ENCODE peak calls at places on chromosomes 13 and 19, in nine cellular contexts. H is neural progenitor cell, B is PC-3, Y is left ventricle myocardium inferior, K is cardiac muscle cell, W is A673, V is colonic mucosa, M is fibroblast of lung, P is AG04450. Z is an unnamed sample.
A peak's percentile ranks its signal among the peaks of the same experiment; 100 is the strongest.

GRCh38 chr19:47832723-47833122 is 11.0 kb downstream of the CRX start:
- DNase-seq in B (no peak), H (no peak), Y (no peak), M (no peak), P (no peak), V (no peak), W (no peak), K (no peak), Z (no peak)

GRCh38 chr19:50537769-50538230 is 24.1 kb upstream of the ASPDH start:
- DNase-seq in P (peak; percentile 33), M (peak; percentile 62), Y (peak; percentile 79), K (peak; percentile 90), V (peak; percentile 81), W (peak; percentile 90), H (peak; percentile 94), B (peak; percentile 90), Z (peak; percentile 91)

GRCh38 chr19:54525636-54526035 is 23.0 kb downstream of the LAIR2 start:
- DNase-seq in B (no peak), P (no peak), V (no peak), H (no peak), M (no peak), W (no peak), K (no peak), Y (no peak), Z (no peak)

GRCh38 chr19:49086296-49086695 is 1.0 kb downstream of the SNRNP70 start:
- DNase-seq in K (no peak), Y (no peak), M (no peak), B (no peak), W (no peak), P (no peak), H (no peak), V (no peak), Z (no peak)

GRCh38 chr13:99382428-99383133 is 75.4 kb upstream of the GPR183 start:
- DNase-seq in K (no peak), V (peak; percentile 45), B (no peak), M (no peak), W (no peak), Y (no peak), P (no peak), H (no peak), Z (no peak)

GRCh38 chr13:25421602-25422001 is 49.8 kb downstream of the ATP8A2 start:
- DNase-seq in K (no peak), M (no peak), V (no peak), P (no peak), Y (no peak), B (no peak), H (no peak), W (no peak), Z (no peak)

GRCh38 chr19:30236006-30236405 is 136.2 kb upstream of the ZNF536 start:
- DNase-seq in W (no peak), M (no peak), V (no peak), B (no peak), P (no peak), Y (no peak), K (no peak), H (peak; percentile 74), Z (no peak)

GRCh38 chr19:8355631-8356402 is 8.1 kb upstream of the ANGPTL4 start:
- DNase-seq in B (peak; percentile 97), Y (no peak), V (no peak), M (peak; percentile 98), K (peak; percentile 97), P (no peak), W (no peak), H (no peak), Z (peak; percentile 53)

GRCh38 chr13:30165071-30165470 is 142.3 kb downstream of the KATNAL1 start:
- DNase-seq in K (no peak), H (no peak), P (no peak), M (no peak), Y (no peak), W (no peak), V (no peak), B (no peak), Z (no peak)

GRCh38 chr19:7099597-7099921 is 30.1 kb downstream of the ZNF557 start:
- DNase-seq in M (no peak), B (peak; percentile 80), W (no peak), K (no peak), P (no peak), Y (no peak), H (no peak), V (no peak), Z (no peak)

GRCh38 chr13:101230271-101230890 is 185.9 kb downstream of the NALCN start:
- DNase-seq in B (no peak), P (no peak), Y (no peak), H (no peak), V (no peak), M (no peak), W (no peak), K (no peak), Z (no peak)

GRCh38 chr19:2149980-2150793 is 1.2 kb downstream of the AP3D1 start:
- DNase-seq in B (peak; percentile 11), Y (no peak), H (peak; percentile 42), K (peak; percentile 33), P (no peak), M (peak; percentile 35), V (peak; percentile 57), W (no peak), Z (no peak)

GRCh38 chr13:47800593-47800992 is 200.5 kb downstream of the SUCLA2 start:
- DNase-seq in W (no peak), V (no peak), M (no peak), K (no peak), B (no peak), P (no peak), H (no peak), Y (no peak), Z (no peak)

GRCh38 chr19:46513461-46514236 is 18.0 kb upstream of the PNMA8B start:
- DNase-seq in B (peak; percentile 68), K (peak; percentile 88), H (peak; percentile 93), W (peak; percentile 86), V (peak; percentile 78), M (peak; percentile 52), Y (peak; percentile 78), P (no peak), Z (peak; percentile 91)

GRCh38 chr19:48391100-48392005 is at the start of gene KDELR1:
- DNase-seq in M (peak; percentile 56), K (peak; percentile 78), B (peak; percentile 64), V (peak; percentile 82), Y (peak; percentile 75), H (peak; percentile 84), P (no peak), W (peak; percentile 79), Z (peak; percentile 93)

GRCh38 chr13:102286326-102286725 is 115.5 kb downstream of the FGF14 start:
- DNase-seq in M (peak; percentile 93), W (no peak), K (peak; percentile 68), B (peak; percentile 52), V (no peak), H (no peak), Y (no peak), P (peak; percentile 74), Z (peak; percentile 15)

GRCh38 chr19:57099199-57099661 is 20.6 kb upstream of the USP29 start:
- DNase-seq in Y (peak; percentile 72), P (no peak), B (peak; percentile 71), H (peak; percentile 55), W (peak; percentile 77), M (peak; percentile 34), V (peak; percentile 55), K (peak; percentile 70), Z (peak; percentile 10)

GRCh38 chr19:48964205-48965032 is 690 bp upstream of the FTL start:
- DNase-seq in M (peak; percentile 43), K (peak; percentile 70), H (peak; percentile 31), B (no peak), V (peak; percentile 59), Y (peak; percentile 30), P (no peak), W (peak; percentile 49), Z (peak; percentile 82)

GRCh38 chr13:42994878-42995277 is 2.8 kb upstream of the EPSTI1 start:
- DNase-seq in V (no peak), Y (no peak), M (no peak), H (no peak), B (no peak), K (no peak), W (no peak), P (no peak), Z (no peak)

GRCh38 chr13:71051573-71051972 is 815.4 kb downstream of the DACH1 start:
- DNase-seq in B (no peak), H (no peak), M (no peak), W (no peak), K (no peak), Y (no peak), P (no peak), V (no peak), Z (no peak)

GRCh38 chr19:14072535-14073231 is at the start of gene MISP3:
- DNase-seq in B (peak; percentile 68), K (no peak), V (peak; percentile 91), W (peak; percentile 54), Y (peak; percentile 49), P (no peak), M (peak; percentile 53), H (peak; percentile 70), Z (peak; percentile 82)
- TF ChIP-seq CTCF in B (no peak), K (peak; percentile 1), V (no peak), W (no peak), Y (no peak), P (no peak), M (no peak), H (no peak), Z (no peak)

DNA sequence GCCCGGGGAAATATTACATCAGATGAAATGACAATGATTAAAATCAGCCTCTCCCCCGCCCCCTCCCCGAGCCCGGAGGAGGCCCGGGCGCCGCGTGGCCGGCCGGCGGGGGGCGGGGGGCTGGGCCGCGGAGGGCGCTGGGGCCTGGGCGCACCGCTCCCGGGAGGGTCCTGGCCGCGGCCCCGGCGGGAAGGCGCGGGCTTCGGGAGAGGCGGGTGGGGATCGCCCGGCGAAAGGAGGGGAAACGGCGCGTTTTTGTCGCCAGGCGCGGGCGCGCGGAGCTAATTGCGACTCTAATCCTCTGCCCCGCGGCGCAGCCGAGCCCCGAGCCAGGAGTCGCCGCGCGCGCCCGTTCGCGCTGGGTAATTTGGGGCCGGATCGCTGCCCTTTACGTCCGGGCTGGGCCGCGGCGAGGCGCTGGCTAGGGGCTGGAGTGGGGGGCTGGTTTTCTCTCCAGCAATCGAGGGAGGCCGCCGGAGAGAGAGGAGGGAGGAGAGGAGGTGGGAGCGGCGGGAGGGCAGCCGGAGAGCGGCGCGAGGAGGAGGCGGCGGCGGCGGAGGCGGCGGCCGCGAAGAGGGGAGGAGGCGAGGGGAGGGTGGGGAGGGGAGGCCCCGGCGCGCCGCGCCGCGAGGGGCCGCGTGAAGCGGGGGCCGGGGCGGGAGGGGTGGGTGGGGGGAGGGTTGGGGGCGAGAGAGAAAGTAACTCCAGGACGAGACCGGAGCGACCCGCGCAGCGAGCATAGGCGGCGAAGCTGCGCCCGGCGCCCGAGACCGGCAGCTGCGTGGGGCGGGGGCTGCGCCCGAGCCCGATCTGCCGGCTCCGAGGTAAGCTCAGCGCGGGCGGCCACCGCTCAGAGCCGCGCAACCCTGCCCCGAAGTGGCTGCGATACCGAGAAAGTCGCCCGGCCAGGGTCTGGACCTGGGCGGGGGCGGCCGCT is at the start of gene KCTD15:
- DNase-seq in M (peak; percentile 59), P (no peak), V (peak; percentile 67), B (peak; percentile 16), K (peak; percentile 75), Y (peak; percentile 48), H (peak; percentile 92), W (peak; percentile 61), Z (peak; percentile 68)
- H3K27me3 ChIP-seq in M (no peaks in the 10 kb centered on the region), P (peaks cover 6% of the 10 kb centered on the region), V (peaks cover 6% of the 10 kb centered on the region), B (no peaks in the 10 kb centered on the region), K (no peaks in the 10 kb centered on the region), Y (peaks cover 48% of the 10 kb centered on the region), H (no peaks in the 10 kb centered on the region), W (peaks cover 28% of the 10 kb centered on the region), Z (no peaks in the 10 kb centered on the region)

GRCh38 chr13:73544175-73544574 is 485.4 kb downstream of the KLF5 start:
- DNase-seq in K (no peak), H (no peak), V (no peak), Y (no peak), M (no peak), B (peak; percentile 27), W (no peak), P (no peak), Z (no peak)
- TF ChIP-seq CTCF in K (no peak), H (no peak), V (no peak), Y (peak; percentile 10), M (no peak), B (peak; percentile 50), W (no peak), P (no peak), Z (peak; percentile 10)

GRCh38 chr13:75607447-75607846 is 28.7 kb upstream of the LMO7 start:
- DNase-seq in Y (no peak), P (no peak), V (no peak), B (peak; percentile 38), H (no peak), M (no peak), W (no peak), K (no peak), Z (no peak)
- H3K27me3 ChIP-seq in Y (no peaks in the 10 kb centered on the region), P (no peaks in the 10 kb centered on the region), V (no peaks in the 10 kb centered on the region), B (no peaks in the 10 kb centered on the region), H (no peaks in the 10 kb centered on the region), M (no peaks in the 10 kb centered on the region), W (no peaks in the 10 kb centered on the region), K (no peaks in the 10 kb centered on the region), Z (no peaks in the 10 kb centered on the region)

Z was measured in hepatocyte.